ENCODE peak calls at places on chromosomes 12 and 14, in ten cellular contexts. One of them, this sample, is unnamed.

GRCh38 chr14:51895425-51895824 is 35.0 kb downstream of the GNG2 start:
- DNase-seq in endodermal cell: no peak
- DNase-seq in aorta: no peak
- DNase-seq in dorsolateral prefrontal cortex: no peak
- DNase-seq in lung: no peak
- DNase-seq in body of pancreas: no peak
- DNase-seq in H9: no peak
- DNase-seq in pancreas: no peak
- DNase-seq in stomach: no peak
- DNase-seq in fibroblast of lung: no peak
- DNase-seq in this sample: no peak

GRCh38 chr12:120394483-120395367 is 25.8 kb upstream of the MSI1 start:
- DNase-seq in endodermal cell: peak; percentile 97
- DNase-seq in aorta: peak; percentile 55
- DNase-seq in dorsolateral prefrontal cortex: no peak
- DNase-seq in lung: peak; percentile 78
- DNase-seq in body of pancreas: peak; percentile 79
- DNase-seq in H9: peak; percentile 98
- DNase-seq in pancreas: peak; percentile 80
- DNase-seq in stomach: peak; percentile 91
- DNase-seq in fibroblast of lung: no peak
- DNase-seq in this sample: no peak

GRCh38 chr12:83664650-83665049 is 977.9 kb downstream of the TMTC2 start:
- DNase-seq in endodermal cell: no peak
- DNase-seq in aorta: no peak
- DNase-seq in dorsolateral prefrontal cortex: no peak
- DNase-seq in lung: no peak
- DNase-seq in body of pancreas: no peak
- DNase-seq in H9: no peak
- DNase-seq in pancreas: no peak
- DNase-seq in stomach: no peak
- DNase-seq in fibroblast of lung: no peak
- DNase-seq in this sample: no peak

GRCh38 chr12:50788562-50788961 is 24.7 kb downstream of the ATF1 start:
- DNase-seq in endodermal cell: no peak
- DNase-seq in aorta: no peak
- DNase-seq in dorsolateral prefrontal cortex: no peak
- DNase-seq in lung: no peak
- DNase-seq in body of pancreas: no peak
- DNase-seq in H9: no peak
- DNase-seq in pancreas: no peak
- DNase-seq in stomach: no peak
- DNase-seq in fibroblast of lung: peak; percentile 98
- DNase-seq in this sample: no peak

GRCh38 chr12:48970702-48971334 is 717 bp downstream of the WNT10B start:
- DNase-seq in endodermal cell: peak; percentile 60
- DNase-seq in aorta: no peak
- DNase-seq in dorsolateral prefrontal cortex: no peak
- DNase-seq in lung: no peak
- DNase-seq in body of pancreas: no peak
- DNase-seq in H9: no peak
- DNase-seq in pancreas: no peak
- DNase-seq in stomach: no peak
- DNase-seq in fibroblast of lung: no peak
- DNase-seq in this sample: no peak

GRCh38 chr12:14952295-14952995 is 9.0 kb downstream of the ARHGDIB start:
- DNase-seq in endodermal cell: no peak
- DNase-seq in aorta: no peak
- DNase-seq in dorsolateral prefrontal cortex: no peak
- DNase-seq in lung: no peak
- DNase-seq in body of pancreas: no peak
- DNase-seq in H9: no peak
- DNase-seq in pancreas: no peak
- DNase-seq in stomach: no peak
- DNase-seq in fibroblast of lung: peak; percentile 97
- DNase-seq in this sample: peak; percentile 36

GRCh38 chr12:47071241-47071852 is 8.1 kb upstream of the PCED1B start:
- DNase-seq in endodermal cell: peak; percentile 81
- DNase-seq in aorta: no peak
- DNase-seq in dorsolateral prefrontal cortex: no peak
- DNase-seq in lung: no peak
- DNase-seq in body of pancreas: no peak
- DNase-seq in H9: peak; percentile 75
- DNase-seq in pancreas: no peak
- DNase-seq in stomach: no peak
- DNase-seq in fibroblast of lung: no peak
- DNase-seq in this sample: no peak

GRCh38 chr14:82501554-82501953 is 967.9 kb upstream of the SEL1L start:
- DNase-seq in endodermal cell: no peak
- DNase-seq in aorta: no peak
- DNase-seq in dorsolateral prefrontal cortex: no peak
- DNase-seq in lung: no peak
- DNase-seq in body of pancreas: no peak
- DNase-seq in H9: no peak
- DNase-seq in pancreas: no peak
- DNase-seq in stomach: no peak
- DNase-seq in fibroblast of lung: no peak
- DNase-seq in this sample: no peak

GRCh38 chr12:26740991-26741390 is 92.0 kb downstream of the ITPR2 start:
- DNase-seq in endodermal cell: no peak
- DNase-seq in aorta: no peak
- DNase-seq in dorsolateral prefrontal cortex: no peak
- DNase-seq in lung: no peak
- DNase-seq in body of pancreas: no peak
- DNase-seq in H9: no peak
- DNase-seq in pancreas: no peak
- DNase-seq in stomach: no peak
- DNase-seq in fibroblast of lung: no peak
- DNase-seq in this sample: no peak

GRCh38 chr14:99262977-99263448 is 9.0 kb downstream of the BCL11B start:
- DNase-seq in endodermal cell: peak; percentile 87
- DNase-seq in aorta: no peak
- DNase-seq in dorsolateral prefrontal cortex: no peak
- DNase-seq in lung: no peak
- DNase-seq in body of pancreas: no peak
- DNase-seq in H9: no peak
- DNase-seq in pancreas: no peak
- DNase-seq in stomach: no peak
- DNase-seq in fibroblast of lung: no peak
- DNase-seq in this sample: no peak

GRCh38 chr12:122871851-122872785 is 23.8 kb downstream of the VPS37B start:
- DNase-seq in endodermal cell: peak; percentile 99
- DNase-seq in aorta: peak; percentile 79
- DNase-seq in dorsolateral prefrontal cortex: no peak
- DNase-seq in lung: no peak
- DNase-seq in body of pancreas: no peak
- DNase-seq in H9: peak; percentile 100
- DNase-seq in pancreas: no peak
- DNase-seq in stomach: peak; percentile 70
- DNase-seq in fibroblast of lung: peak; percentile 86
- DNase-seq in this sample: no peak

GRCh38 chr14:83467811-83468210 is 1934.2 kb upstream of the SEL1L start:
- DNase-seq in endodermal cell: no peak
- DNase-seq in aorta: no peak
- DNase-seq in dorsolateral prefrontal cortex: no peak
- DNase-seq in lung: no peak
- DNase-seq in body of pancreas: no peak
- DNase-seq in H9: no peak
- DNase-seq in pancreas: no peak
- DNase-seq in stomach: no peak
- DNase-seq in fibroblast of lung: peak; percentile 8
- DNase-seq in this sample: no peak

GRCh38 chr14:63308723-63309317 is 9.9 kb downstream of the GPHB5 start:
- DNase-seq in endodermal cell: peak; percentile 90
- DNase-seq in aorta: no peak
- DNase-seq in dorsolateral prefrontal cortex: no peak
- DNase-seq in lung: no peak
- DNase-seq in body of pancreas: peak; percentile 27
- DNase-seq in H9: peak; percentile 80
- DNase-seq in pancreas: no peak
- DNase-seq in stomach: no peak
- DNase-seq in fibroblast of lung: peak; percentile 17
- DNase-seq in this sample: no peak

GRCh38 chr12:127455347-127456265 is 811.4 kb upstream of the TMEM132C start:
- DNase-seq in endodermal cell: peak; percentile 95
- DNase-seq in aorta: no peak
- DNase-seq in dorsolateral prefrontal cortex: peak; percentile 45
- DNase-seq in lung: no peak
- DNase-seq in body of pancreas: no peak
- DNase-seq in H9: peak; percentile 84
- DNase-seq in pancreas: no peak
- DNase-seq in stomach: no peak
- DNase-seq in fibroblast of lung: peak; percentile 27
- DNase-seq in this sample: no peak

GRCh38 chr14:71487449-71487848 is 444.8 kb upstream of the RGS6 start:
- DNase-seq in endodermal cell: no peak
- DNase-seq in aorta: no peak
- DNase-seq in dorsolateral prefrontal cortex: no peak
- DNase-seq in lung: no peak
- DNase-seq in body of pancreas: no peak
- DNase-seq in H9: no peak
- DNase-seq in pancreas: no peak
- DNase-seq in stomach: no peak
- DNase-seq in fibroblast of lung: no peak
- DNase-seq in this sample: no peak

GRCh38 chr14:71483154-71483553 is 449.1 kb upstream of the RGS6 start:
- DNase-seq in endodermal cell: no peak
- DNase-seq in aorta: no peak
- DNase-seq in dorsolateral prefrontal cortex: no peak
- DNase-seq in lung: no peak
- DNase-seq in body of pancreas: no peak
- DNase-seq in H9: no peak
- DNase-seq in pancreas: no peak
- DNase-seq in stomach: no peak
- DNase-seq in fibroblast of lung: no peak
- DNase-seq in this sample: no peak

GRCh38 chr14:71486274-71486673 is 446.0 kb upstream of the RGS6 start:
- DNase-seq in endodermal cell: no peak
- DNase-seq in aorta: no peak
- DNase-seq in dorsolateral prefrontal cortex: no peak
- DNase-seq in lung: no peak
- DNase-seq in body of pancreas: no peak
- DNase-seq in H9: no peak
- DNase-seq in pancreas: no peak
- DNase-seq in stomach: no peak
- DNase-seq in fibroblast of lung: peak; percentile 44
- DNase-seq in this sample: no peak

GRCh38 chr14:71487941-71488340 is 444.3 kb upstream of the RGS6 start:
- DNase-seq in endodermal cell: no peak
- DNase-seq in aorta: no peak
- DNase-seq in dorsolateral prefrontal cortex: no peak
- DNase-seq in lung: no peak
- DNase-seq in body of pancreas: no peak
- DNase-seq in H9: no peak
- DNase-seq in pancreas: no peak
- DNase-seq in stomach: no peak
- DNase-seq in fibroblast of lung: peak; percentile 55
- DNase-seq in this sample: no peak

GRCh38 chr14:71485833-71486232 is 446.4 kb upstream of the RGS6 start:
- DNase-seq in endodermal cell: no peak
- DNase-seq in aorta: no peak
- DNase-seq in dorsolateral prefrontal cortex: no peak
- DNase-seq in lung: no peak
- DNase-seq in body of pancreas: no peak
- DNase-seq in H9: no peak
- DNase-seq in pancreas: no peak
- DNase-seq in stomach: no peak
- DNase-seq in fibroblast of lung: no peak
- DNase-seq in this sample: no peak
- H3K27ac ChIP-seq in endodermal cell: no peak overlapping the region
- H3K27ac ChIP-seq in aorta: no peak overlapping the region
- H3K27ac ChIP-seq in dorsolateral prefrontal cortex: peak overlapping the region; percentile 48
- H3K27ac ChIP-seq in lung: no peak overlapping the region
- H3K27ac ChIP-seq in body of pancreas: no peak overlapping the region
- H3K27ac ChIP-seq in H9: no peak overlapping the region
- H3K27ac ChIP-seq in pancreas: no peak overlapping the region
- H3K27ac ChIP-seq in stomach: no peak overlapping the region
- H3K27ac ChIP-seq in fibroblast of lung: no peak overlapping the region
- H3K27ac ChIP-seq in this sample: no peak overlapping the region

GRCh38 chr12:105166736-105167135 is 59.2 kb downstream of the WASHC4 start:
- DNase-seq in endodermal cell: no peak
- DNase-seq in aorta: no peak
- DNase-seq in dorsolateral prefrontal cortex: no peak
- DNase-seq in lung: no peak
- DNase-seq in body of pancreas: no peak
- DNase-seq in H9: no peak
- DNase-seq in pancreas: no peak
- DNase-seq in stomach: no peak
- DNase-seq in fibroblast of lung: no peak
- DNase-seq in this sample: no peak
- H3K27me3 ChIP-seq in endodermal cell: no peaks in the 10 kb centered on the region
- H3K27me3 ChIP-seq in aorta: no peaks in the 10 kb centered on the region
- H3K27me3 ChIP-seq in dorsolateral prefrontal cortex: no peaks in the 10 kb centered on the region
- H3K27me3 ChIP-seq in lung: no peaks in the 10 kb centered on the region
- H3K27me3 ChIP-seq in body of pancreas: no peaks in the 10 kb centered on the region
- H3K27me3 ChIP-seq in H9: no peaks in the 10 kb centered on the region
- H3K27me3 ChIP-seq in pancreas: no peaks in the 10 kb centered on the region
- H3K27me3 ChIP-seq in stomach: no peaks in the 10 kb centered on the region
- H3K27me3 ChIP-seq in fibroblast of lung: no peaks in the 10 kb centered on the region
- H3K27me3 ChIP-seq in this sample: no peaks in the 10 kb centered on the region

DNA sequence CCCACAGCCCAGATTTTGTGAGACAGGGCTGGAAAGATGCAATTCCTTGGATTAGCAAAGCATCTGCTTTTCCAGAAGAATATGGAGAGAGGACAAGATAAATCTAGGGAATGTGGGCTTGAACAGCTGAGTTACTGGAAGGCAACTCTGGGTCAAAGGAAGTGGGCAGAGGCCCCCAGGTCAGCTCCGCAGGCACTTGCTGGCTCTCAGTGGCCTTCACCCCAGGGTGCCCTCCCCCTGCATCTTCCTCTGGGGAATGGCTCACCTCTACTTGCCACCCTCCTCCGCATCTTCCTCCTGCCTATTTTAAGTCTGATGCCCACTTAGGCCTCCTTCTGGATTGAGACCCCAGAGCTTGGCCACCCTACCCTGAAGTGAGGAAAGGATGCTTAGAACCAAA is 10.5 kb upstream of the PNMA1 start:
- DNase-seq in endodermal cell: no peak
- DNase-seq in aorta: no peak
- DNase-seq in dorsolateral prefrontal cortex: no peak
- DNase-seq in lung: no peak
- DNase-seq in body of pancreas: no peak
- DNase-seq in H9: no peak
- DNase-seq in pancreas: no peak
- DNase-seq in stomach: no peak
- DNase-seq in fibroblast of lung: no peak
- DNase-seq in this sample: no peak
- H3K27ac ChIP-seq in endodermal cell: peak overlapping the region; percentile 78
- H3K27ac ChIP-seq in aorta: peak overlapping the region; percentile 81
- H3K27ac ChIP-seq in dorsolateral prefrontal cortex: peak overlapping the region; percentile 83
- H3K27ac ChIP-seq in lung: peak overlapping the region; percentile 78
- H3K27ac ChIP-seq in body of pancreas: no peak overlapping the region
- H3K27ac ChIP-seq in H9: no peak overlapping the region
- H3K27ac ChIP-seq in pancreas: no peak overlapping the region
- H3K27ac ChIP-seq in stomach: peak overlapping the region; percentile 93
- H3K27ac ChIP-seq in fibroblast of lung: peak overlapping the region; percentile 79
- H3K27ac ChIP-seq in this sample: peak overlapping the region; percentile 48

DNA sequence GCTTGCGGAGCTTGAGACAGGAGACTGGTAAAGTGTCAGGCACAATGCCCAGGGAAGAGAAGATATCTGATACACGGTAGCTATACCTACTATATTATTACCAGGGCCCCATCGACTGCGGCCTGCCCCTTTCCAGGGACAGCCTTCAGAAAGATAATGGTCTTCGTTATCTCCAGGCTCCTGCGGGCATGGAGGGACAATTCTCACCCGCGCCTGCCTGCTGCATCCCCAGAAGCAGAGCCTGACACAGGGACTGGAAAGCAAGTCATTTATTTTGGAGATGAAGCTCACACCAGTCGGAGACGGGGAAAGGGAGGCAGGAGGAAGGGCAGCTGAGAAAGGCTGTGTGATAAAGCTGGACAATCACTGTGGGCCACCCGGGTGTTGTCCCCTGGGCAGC is 67.9 kb upstream of the FAM222A start:
- DNase-seq in endodermal cell: no peak
- DNase-seq in aorta: no peak
- DNase-seq in dorsolateral prefrontal cortex: no peak
- DNase-seq in lung: no peak
- DNase-seq in body of pancreas: no peak
- DNase-seq in H9: no peak
- DNase-seq in pancreas: no peak
- DNase-seq in stomach: no peak
- DNase-seq in fibroblast of lung: no peak
- DNase-seq in this sample: no peak
- H3K27me3 ChIP-seq in endodermal cell: no peaks in the 10 kb centered on the region
- H3K27me3 ChIP-seq in aorta: no peaks in the 10 kb centered on the region
- H3K27me3 ChIP-seq in dorsolateral prefrontal cortex: no peaks in the 10 kb centered on the region
- H3K27me3 ChIP-seq in lung: no peaks in the 10 kb centered on the region
- H3K27me3 ChIP-seq in body of pancreas: no peaks in the 10 kb centered on the region
- H3K27me3 ChIP-seq in H9: no peaks in the 10 kb centered on the region
- H3K27me3 ChIP-seq in pancreas: no peaks in the 10 kb centered on the region
- H3K27me3 ChIP-seq in stomach: peaks cover 66% of the 10 kb centered on the region
- H3K27me3 ChIP-seq in fibroblast of lung: peaks cover 12% of the 10 kb centered on the region
- H3K27me3 ChIP-seq in this sample: peaks cover 5% of the 10 kb centered on the region

This sample was measured in effector memory CD4-positive, alpha-beta T cell.